ENCODE peak calls at places on chromosomes 3 and 15, in six cellular contexts. One of them, this sample, is unnamed.

GRCh38 chr15:96064351-96064756 is 266.1 kb upstream of the NR2F2 start:
- DNase-seq in H1: no peak
- DNase-seq in neuronal stem cell: no peak
- DNase-seq in H9: no peak
- DNase-seq in IMR-90: peak
- DNase-seq in trophoblast cell: peak
- DNase-seq in this sample: peak

GRCh38 chr3:159825216-159825854 is 163.3 kb upstream of the IL12A start:
- DNase-seq in H1: no peak
- DNase-seq in neuronal stem cell: no peak
- DNase-seq in H9: no peak
- DNase-seq in IMR-90: no peak
- DNase-seq in trophoblast cell: no peak
- DNase-seq in this sample: no peak

GRCh38 chr3:65873028-65873427 is 165.7 kb downstream of the MAGI1 start:
- DNase-seq in H1: no peak
- DNase-seq in neuronal stem cell: no peak
- DNase-seq in H9: no peak
- DNase-seq in IMR-90: no peak
- DNase-seq in trophoblast cell: no peak
- DNase-seq in this sample: no peak

GRCh38 chr3:23588547-23588946 is 217.2 kb upstream of the UBE2E1 start:
- DNase-seq in H1: no peak
- DNase-seq in neuronal stem cell: no peak
- DNase-seq in H9: no peak
- DNase-seq in IMR-90: no peak
- DNase-seq in trophoblast cell: no peak
- DNase-seq in this sample: no peak

GRCh38 chr3:103308921-103309320 is 874.1 kb downstream of the ZPLD1 start:
- DNase-seq in H1: no peak
- DNase-seq in neuronal stem cell: no peak
- DNase-seq in H9: peak
- DNase-seq in IMR-90: no peak
- DNase-seq in trophoblast cell: no peak
- DNase-seq in this sample: no peak

GRCh38 chr3:172601066-172601832 is 78.0 kb upstream of the TNFSF10 start:
- DNase-seq in H1: no peak
- DNase-seq in neuronal stem cell: no peak
- DNase-seq in H9: no peak
- DNase-seq in IMR-90: no peak
- DNase-seq in trophoblast cell: no peak
- DNase-seq in this sample: no peak

GRCh38 chr3:16370872-16371740 is 106.1 kb downstream of the OXNAD1 start:
- DNase-seq in H1: no peak
- DNase-seq in neuronal stem cell: no peak
- DNase-seq in H9: no peak
- DNase-seq in IMR-90: peak
- DNase-seq in trophoblast cell: peak
- DNase-seq in this sample: no peak

GRCh38 chr3:178255315-178255714 is 280.9 kb upstream of the KCNMB2 start:
- DNase-seq in H1: no peak
- DNase-seq in neuronal stem cell: no peak
- DNase-seq in H9: no peak
- DNase-seq in IMR-90: peak
- DNase-seq in trophoblast cell: no peak
- DNase-seq in this sample: peak

GRCh38 chr3:117444175-117444574 is 734.6 kb downstream of the TUSC7 start:
- DNase-seq in H1: no peak
- DNase-seq in neuronal stem cell: no peak
- DNase-seq in H9: no peak
- DNase-seq in IMR-90: no peak
- DNase-seq in trophoblast cell: no peak
- DNase-seq in this sample: no peak

GRCh38 chr3:74537857-74538256 is 76.6 kb downstream of the CNTN3 start:
- DNase-seq in H1: no peak
- DNase-seq in neuronal stem cell: no peak
- DNase-seq in H9: no peak
- DNase-seq in IMR-90: no peak
- DNase-seq in trophoblast cell: no peak
- DNase-seq in this sample: no peak

GRCh38 chr3:77348244-77348855 is 308.5 kb downstream of the ROBO2 start:
- DNase-seq in H1: peak
- DNase-seq in neuronal stem cell: peak
- DNase-seq in H9: peak
- DNase-seq in IMR-90: peak
- DNase-seq in trophoblast cell: no peak
- DNase-seq in this sample: peak

GRCh38 chr3:153848701-153849100 is 272.5 kb upstream of the ARHGEF26 start:
- DNase-seq in H1: no peak
- DNase-seq in neuronal stem cell: peak
- DNase-seq in H9: no peak
- DNase-seq in IMR-90: no peak
- DNase-seq in trophoblast cell: no peak
- DNase-seq in this sample: no peak

DNA sequence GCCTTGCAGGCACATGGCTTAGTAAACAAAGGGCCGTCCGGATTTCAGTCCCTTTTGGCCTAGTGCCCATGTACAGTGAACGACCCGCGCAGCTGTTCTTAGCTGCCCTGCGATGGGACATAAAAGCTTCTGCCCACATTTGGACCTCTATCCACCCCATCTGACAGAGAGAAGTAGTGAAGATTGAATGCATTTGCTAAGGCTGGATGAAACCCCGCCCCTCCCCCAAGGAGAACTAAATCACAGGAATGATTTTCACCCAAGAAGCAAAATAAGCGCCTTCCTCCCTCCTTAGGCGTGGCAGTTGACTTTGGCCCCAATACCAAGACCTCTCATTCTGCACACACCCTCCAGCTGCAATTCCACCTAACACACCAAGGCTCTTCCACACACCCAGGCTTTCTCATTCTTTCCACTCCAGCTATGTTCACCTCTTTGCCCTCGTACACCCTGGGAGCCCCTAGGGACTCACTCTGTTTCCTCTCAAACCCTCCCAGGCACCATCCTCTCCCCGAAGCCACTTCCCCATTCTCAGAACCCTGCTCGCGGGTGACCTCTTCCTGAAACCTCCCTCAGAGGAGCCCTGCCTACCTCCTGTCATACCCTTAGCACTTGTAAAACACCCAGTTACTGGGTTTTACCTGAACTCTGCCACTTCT is 14.1 kb upstream of the HRH1 start:
- DNase-seq in H1: no peak
- DNase-seq in neuronal stem cell: no peak
- DNase-seq in H9: no peak
- DNase-seq in IMR-90: no peak
- DNase-seq in trophoblast cell: no peak
- DNase-seq in this sample: no peak
- H3K27ac ChIP-seq in H1: no peak
- H3K27ac ChIP-seq in neuronal stem cell: no peak
- H3K27ac ChIP-seq in H9: no peak
- H3K27ac ChIP-seq in IMR-90: no peak
- H3K27ac ChIP-seq in trophoblast cell: no peak
- H3K27ac ChIP-seq in this sample: no peak

GRCh38 chr15:78987891-78988360 is 43.1 kb upstream of the CTSH start:
- DNase-seq in H1: no peak
- DNase-seq in neuronal stem cell: no peak
- DNase-seq in H9: no peak
- DNase-seq in IMR-90: no peak
- DNase-seq in trophoblast cell: no peak
- DNase-seq in this sample: no peak
- H2AFZ ChIP-seq in H1: no peak
- H2AFZ ChIP-seq in neuronal stem cell: no peak
- H2AFZ ChIP-seq in H9: no peak
- H2AFZ ChIP-seq in IMR-90: peak
- H2AFZ ChIP-seq in trophoblast cell: no peak
- H2AFZ ChIP-seq in this sample: no peak

DNA sequence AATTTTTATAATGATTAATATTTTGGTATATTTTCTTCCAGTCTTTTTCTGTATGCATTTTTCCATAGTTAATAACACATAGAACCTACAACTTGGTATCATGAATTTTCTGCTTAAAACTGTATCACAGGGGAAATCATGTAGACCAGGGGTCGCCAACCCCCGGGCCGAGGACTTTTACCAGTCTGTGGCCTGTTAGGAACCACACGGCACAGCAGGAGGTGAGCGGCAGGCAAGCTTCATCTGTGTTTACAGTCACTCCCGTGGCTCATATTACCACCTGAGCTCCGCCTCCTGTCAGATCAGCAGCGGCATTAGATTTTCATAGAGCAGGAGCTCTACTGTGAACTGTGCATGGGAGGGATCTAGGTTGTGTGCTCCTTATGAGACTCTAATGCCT is 54.7 kb downstream of the RPL22L1 start:
- DNase-seq in H1: no peak
- DNase-seq in neuronal stem cell: no peak
- DNase-seq in H9: peak
- DNase-seq in IMR-90: no peak
- DNase-seq in trophoblast cell: no peak
- DNase-seq in this sample: no peak
- H3K14ac ChIP-seq in H1: no peak
- H3K14ac ChIP-seq in neuronal stem cell: no peak
- H3K14ac ChIP-seq in H9: no peak
- H3K14ac ChIP-seq in IMR-90: no peak
- H3K14ac ChIP-seq in trophoblast cell: no peak
- H3K14ac ChIP-seq in this sample: no peak

GRCh38 chr3:192884831-192885356 is 32.8 kb downstream of the MB21D2 start:
- DNase-seq in H1: no peak
- DNase-seq in neuronal stem cell: no peak
- DNase-seq in H9: no peak
- DNase-seq in IMR-90: peak
- DNase-seq in trophoblast cell: no peak
- DNase-seq in this sample: peak
- H3K27ac ChIP-seq in H1: no peak
- H3K27ac ChIP-seq in neuronal stem cell: no peak
- H3K27ac ChIP-seq in H9: no peak
- H3K27ac ChIP-seq in IMR-90: peak
- H3K27ac ChIP-seq in trophoblast cell: no peak
- H3K27ac ChIP-seq in this sample: peak

GRCh38 chr3:45167011-45167911 is 21.1 kb upstream of the CDCP1 start:
- DNase-seq in H1: peak
- DNase-seq in neuronal stem cell: peak
- DNase-seq in H9: peak
- DNase-seq in IMR-90: peak
- DNase-seq in trophoblast cell: peak
- DNase-seq in this sample: peak
- H2AFZ ChIP-seq in H1: peak
- H2AFZ ChIP-seq in neuronal stem cell: peak
- H2AFZ ChIP-seq in H9: peak
- H2AFZ ChIP-seq in IMR-90: peak
- H2AFZ ChIP-seq in trophoblast cell: no peak
- H2AFZ ChIP-seq in this sample: peak

GRCh38 chr3:104530934-104531333 is 835.8 kb upstream of the ALCAM start:
- DNase-seq in H1: no peak
- DNase-seq in neuronal stem cell: no peak
- DNase-seq in H9: no peak
- DNase-seq in IMR-90: no peak
- DNase-seq in trophoblast cell: no peak
- DNase-seq in this sample: no peak
- H3K14ac ChIP-seq in H1: no peak
- H3K14ac ChIP-seq in neuronal stem cell: no peak
- H3K14ac ChIP-seq in H9: no peak
- H3K14ac ChIP-seq in IMR-90: no peak
- H3K14ac ChIP-seq in trophoblast cell: no peak
- H3K14ac ChIP-seq in this sample: no peak

DNA sequence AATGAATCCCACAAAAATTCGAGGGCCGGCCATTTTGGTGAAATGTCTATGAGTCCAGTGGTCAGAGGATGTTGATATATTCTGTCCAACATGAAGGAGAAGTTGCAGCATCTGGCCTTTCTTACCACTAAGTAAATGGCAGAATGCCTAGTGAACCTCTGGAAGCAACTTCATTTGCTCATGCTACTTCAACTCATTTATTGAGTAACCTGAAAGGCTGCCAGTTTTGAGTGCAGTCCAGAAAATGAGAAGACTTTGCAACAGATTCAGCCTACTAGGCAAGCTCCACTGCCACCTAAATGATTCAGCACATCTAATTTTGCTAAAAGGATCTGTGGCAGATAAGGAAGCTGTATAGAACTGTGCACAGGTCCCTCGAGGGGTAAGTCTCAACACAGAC is 265.0 kb downstream of the OPA1 start:
- DNase-seq in H1: no peak
- DNase-seq in neuronal stem cell: no peak
- DNase-seq in H9: no peak
- DNase-seq in IMR-90: peak
- DNase-seq in trophoblast cell: no peak
- DNase-seq in this sample: peak
- H3K27ac ChIP-seq in H1: no peak
- H3K27ac ChIP-seq in neuronal stem cell: no peak
- H3K27ac ChIP-seq in H9: no peak
- H3K27ac ChIP-seq in IMR-90: no peak
- H3K27ac ChIP-seq in trophoblast cell: no peak
- H3K27ac ChIP-seq in this sample: no peak

GRCh38 chr15:74511583-74511982 is 29.4 kb upstream of the ARID3B start:
- DNase-seq in H1: no peak
- DNase-seq in neuronal stem cell: no peak
- DNase-seq in H9: no peak
- DNase-seq in IMR-90: no peak
- DNase-seq in trophoblast cell: no peak
- DNase-seq in this sample: no peak
- H2AFZ ChIP-seq in H1: no peak
- H2AFZ ChIP-seq in neuronal stem cell: no peak
- H2AFZ ChIP-seq in H9: no peak
- H2AFZ ChIP-seq in IMR-90: no peak
- H2AFZ ChIP-seq in trophoblast cell: no peak
- H2AFZ ChIP-seq in this sample: no peak